ENCODE peak calls at places on chromosome 11, in four cellular contexts. V, A, E and X are unnamed samples.
A peak's percentile ranks its signal among the peaks of the same experiment; 100 is the strongest.

GRCh38 chr11:115423728-115424459 is 80.3 kb downstream of the CADM1 start:
- DNase-seq in A (no peak), V (no peak), E (no peak), X (no peak)

GRCh38 chr11:11213117-11213516 is 139.9 kb downstream of the CSNK2A3 start:
- DNase-seq in E (no peak), V (no peak), A (no peak), X (no peak)

GRCh38 chr11:27921472-27921871 is 186.5 kb downstream of the KIF18A start:
- DNase-seq in E (peak; percentile 32), A (no peak), V (no peak), X (no peak)

GRCh38 chr11:44913502-44913901 is 37.2 kb downstream of the TP53I11 start:
- DNase-seq in V (no peak), A (no peak), E (no peak), X (no peak)

GRCh38 chr11:104256525-104256924 is 92.6 kb upstream of the PDGFD start:
- DNase-seq in A (no peak), E (peak; percentile 4), V (no peak), X (no peak)

GRCh38 chr11:78416285-78417174 is 1.1 kb downstream of the GAB2 start:
- DNase-seq in V (peak; percentile 81), A (peak; percentile 84), E (peak; percentile 50), X (peak; percentile 84)

GRCh38 chr11:2777871-2778629 is 78.3 kb upstream of the KCNQ1OT1 start:
- DNase-seq in A (no peak), V (peak; percentile 3), E (no peak), X (no peak)

GRCh38 chr11:118105657-118106305 is 19.0 kb upstream of the SMIM35 start:
- DNase-seq in V (no peak), E (no peak), A (no peak), X (no peak)

GRCh38 chr11:36487619-36488018 is 22.5 kb downstream of the TRAF6 start:
- DNase-seq in E (no peak), A (no peak), V (no peak), X (no peak)

GRCh38 chr11:74902342-74902741 is 46.5 kb downstream of the XRRA1 start:
- DNase-seq in V (no peak), A (no peak), E (no peak), X (no peak)

GRCh38 chr11:129247129-129247528 is 55.0 kb upstream of the ARHGAP32 start:
- DNase-seq in E (no peak), A (no peak), V (no peak), X (no peak)

GRCh38 chr11:97092823-97093222 is 703.0 kb downstream of the JRKL start:
- DNase-seq in E (no peak), V (no peak), A (no peak), X (no peak)

GRCh38 chr11:113473983-113474361 is 1.2 kb downstream of the DRD2 start:
- DNase-seq in V (no peak), A (no peak), E (no peak), X (no peak)

GRCh38 chr11:37474889-37475288 is 876.9 kb upstream of the RAG2 start:
- DNase-seq in A (no peak), V (no peak), E (no peak), X (no peak)

GRCh38 chr11:130031945-130032344 is 29.3 kb upstream of the PRDM10 start:
- DNase-seq in E (no peak), V (no peak), A (no peak), X (no peak)

GRCh38 chr11:111733009-111733408 is 33.2 kb downstream of the PPP2R1B start:
- DNase-seq in E (no peak), V (no peak), A (no peak), X (no peak)

GRCh38 chr11:71250512-71251158 is 1.7 kb downstream of the SHANK2 start:
- DNase-seq in E (no peak), V (no peak), A (no peak), X (no peak)

GRCh38 chr11:77411238-77411637 is 62.7 kb downstream of the PAK1 start:
- DNase-seq in E (peak; percentile 13), V (peak; percentile 11), A (peak; percentile 28), X (peak; percentile 41)

GRCh38 chr11:2377511-2378443 is 667 bp downstream of the CD81 start:
- DNase-seq in V (peak; percentile 66), A (peak; percentile 81), E (peak; percentile 68), X (peak; percentile 90)

GRCh38 chr11:22898036-22898435 is 37.8 kb upstream of the CCDC179 start:
- DNase-seq in V (no peak), A (no peak), E (no peak), X (no peak)

GRCh38 chr11:2375341-2375853 is 1.7 kb upstream of the CD81 start:
- DNase-seq in E (no peak), A (no peak), V (no peak), X (no peak)

GRCh38 chr11:42465613-42466012 is 846.2 kb upstream of the API5 start:
- DNase-seq in A (no peak), E (no peak), V (no peak), X (no peak)

GRCh38 chr11:129190087-129190486 is 2.0 kb downstream of the ARHGAP32 start:
- DNase-seq in E (no peak), A (no peak), V (no peak), X (no peak)

GRCh38 chr11:75543808-75544207 is 18.1 kb upstream of the GDPD5 start:
- DNase-seq in V (no peak), E (no peak), A (no peak), X (no peak)

GRCh38 chr11:78292109-78292803 is 103.5 kb downstream of the USP35 start:
- DNase-seq in A (no peak), V (no peak), E (no peak), X (no peak)

GRCh38 chr11:11483622-11484021 is 130.6 kb upstream of the CSNK2A3 start:
- DNase-seq in V (no peak), A (no peak), E (no peak), X (no peak)

GRCh38 chr11:87116185-87116584 is 78.5 kb downstream of the TMEM135 start:
- DNase-seq in E (no peak), A (no peak), V (no peak), X (no peak)

GRCh38 chr11:20162824-20163777 is 2.8 kb upstream of the DBX1 start:
- DNase-seq in A (peak; percentile 20), E (no peak), V (peak; percentile 63), X (no peak)

GRCh38 chr11:123561046-123561781 is 93.2 kb downstream of the SCN3B start:
- DNase-seq in E (no peak), A (no peak), V (peak; percentile 57), X (no peak)
- TF ChIP-seq CTCF in E (no peak), A (no peak), V (no peak), X (no peak)

GRCh38 chr11:126062679-126063509 is at the start of gene CDON:
- DNase-seq in V (peak; percentile 95), E (peak; percentile 100), A (peak; percentile 98), X (peak; percentile 99)
- TF ChIP-seq CTCF in V (no peak), E (no peak), A (no peak), X (no peak)

GRCh38 chr11:120928506-120929062 is 95.3 kb upstream of the TBCEL start:
- DNase-seq in A (no peak), E (no peak), V (no peak), X (no peak)
- TF ChIP-seq CTCF in A (no peak), E (no peak), V (no peak), X (no peak)

GRCh38 chr11:134637091-134638015 is 225.3 kb upstream of the B3GAT1 start:
- DNase-seq in A (no peak), E (no peak), V (no peak), X (no peak)

GRCh38 chr11:134633276-134633675 is 221.2 kb upstream of the B3GAT1 start:
- DNase-seq in A (no peak), E (no peak), V (no peak), X (no peak)

GRCh38 chr11:134636071-134636470 is 224.0 kb upstream of the B3GAT1 start:
- DNase-seq in V (no peak), A (no peak), E (no peak), X (no peak)

GRCh38 chr11:134632347-134633119 is 220.5 kb upstream of the B3GAT1 start:
- DNase-seq in V (no peak), E (no peak), A (no peak), X (no peak)

DNA sequence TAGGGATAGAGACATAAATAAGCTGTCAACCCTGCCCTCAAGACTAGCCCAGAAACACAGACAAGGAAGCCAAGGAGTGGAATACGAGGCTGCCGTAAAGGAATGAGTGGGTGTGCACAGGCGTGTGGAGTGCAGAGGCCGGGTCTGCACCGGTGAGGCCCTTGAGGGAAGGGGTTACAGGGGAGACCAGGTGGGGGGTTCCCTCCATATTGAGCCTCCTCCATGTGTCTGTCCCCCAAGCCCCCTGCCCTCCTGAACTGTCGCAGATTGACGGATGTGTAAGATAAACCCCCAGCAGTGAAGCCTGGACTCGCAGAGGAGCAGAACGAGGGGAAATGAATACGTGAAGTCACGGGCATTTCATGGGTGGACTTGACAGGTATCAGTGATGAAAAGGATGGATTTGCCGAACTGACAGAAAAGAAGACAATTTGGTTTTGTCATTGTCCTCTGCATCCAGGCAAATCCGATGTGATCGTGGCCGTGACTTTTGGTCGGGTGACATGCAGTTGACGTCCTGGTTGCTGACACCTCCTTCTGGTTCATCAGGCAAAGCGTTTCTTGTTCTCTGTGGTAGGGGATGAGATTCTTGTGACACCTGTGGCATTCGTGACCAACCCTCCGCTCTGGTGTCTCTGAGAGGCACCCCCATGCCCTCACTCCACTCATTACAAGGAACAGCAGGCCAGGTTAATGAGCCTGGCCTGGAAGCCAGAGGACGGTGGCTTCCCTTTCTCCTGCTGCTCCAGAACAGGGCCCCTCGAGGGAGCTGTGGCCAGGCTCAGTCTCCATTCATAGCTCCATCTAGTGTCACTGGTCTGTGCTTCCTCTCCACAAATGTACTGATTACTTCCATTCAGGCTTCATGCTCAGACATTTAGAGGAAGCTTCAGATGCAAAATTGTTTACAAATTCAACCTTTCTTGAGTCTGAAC is 223.1 kb upstream of the B3GAT1 start:
- DNase-seq in E (no peak), V (no peak), A (no peak), X (no peak)
- TF ChIP-seq CTCF in E (no peak), V (no peak), A (no peak), X (no peak)

GRCh38 chr11:5204787-5205186 is 4.3 kb upstream of the OR51V1 start:
- DNase-seq in V (peak; percentile 16), A (peak; percentile 39), E (peak; percentile 70), X (peak; percentile 47)
- TF ChIP-seq CTCF in V (peak; percentile 37), A (peak; percentile 39), E (peak; percentile 40), X (peak; percentile 23)

DNA sequence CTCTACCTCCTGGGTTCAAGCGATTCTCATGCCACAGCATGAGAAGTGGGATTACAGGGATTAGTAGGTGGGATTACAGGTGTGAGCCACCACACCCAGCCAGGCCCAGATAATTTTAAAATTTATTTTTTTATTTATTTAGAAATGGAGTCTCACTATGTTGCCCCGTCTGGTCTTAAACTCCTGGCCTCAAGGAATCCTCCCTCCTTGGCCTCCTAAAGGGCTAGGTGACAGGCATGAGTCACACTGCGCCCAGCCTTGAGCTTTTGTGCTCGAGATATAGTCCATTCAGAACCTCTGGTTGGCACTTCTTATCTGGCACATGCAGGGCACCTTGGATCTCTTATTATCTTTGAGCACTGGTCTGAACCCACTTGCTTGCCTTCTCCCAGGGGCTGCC is 1.5 kb upstream of the SLC3A2 start:
- DNase-seq in V (no peak), E (no peak), A (no peak), X (no peak)
- TF ChIP-seq CTCF in V (no peak), E (no peak), A (no peak), X (no peak)